ENCODE peak calls at places on chromosomes 13 and 19, in eight cellular contexts. Q, H, J, V, Y, D, X and M are unnamed samples.
A peak's percentile ranks its signal among the peaks of the same experiment; 100 is the strongest.

GRCh38 chr13:23876265-23876664 is 12.9 kb downstream of the MIPEP start:
- DNase-seq in Q (peak; percentile 71), H (no peak), J (no peak), V (no peak), Y (no peak), D (no peak), X (peak; percentile 24), M (peak; percentile 39)

GRCh38 chr19:7883796-7884570 is 4.3 kb upstream of the LRRC8E start:
- DNase-seq in Q (no peak), H (no peak), J (no peak), V (no peak), Y (no peak), D (no peak), X (no peak), M (peak; percentile 81)

GRCh38 chr19:17679526-17680234 is 8.5 kb downstream of the UNC13A start:
- DNase-seq in Q (no peak), H (no peak), J (no peak), V (no peak), Y (no peak), D (no peak), X (no peak), M (peak; percentile 33)

GRCh38 chr19:33293255-33294057 is 8.9 kb downstream of the CEBPA start:
- DNase-seq in Q (peak; percentile 77), H (no peak), J (no peak), V (no peak), Y (no peak), D (no peak), X (peak; percentile 84), M (peak; percentile 84)

GRCh38 chr13:111156421-111156820 is 41.3 kb downstream of the ARHGEF7 start:
- DNase-seq in Q (no peak), H (no peak), J (no peak), V (no peak), Y (no peak), D (no peak), X (peak; percentile 33), M (peak; percentile 27)

GRCh38 chr13:99416411-99417121 is 84.7 kb upstream of the TM9SF2 start:
- DNase-seq in Q (no peak), H (peak; percentile 27), J (no peak), V (no peak), Y (peak; percentile 50), D (peak; percentile 42), X (no peak), M (no peak)

GRCh38 chr13:82467626-82468025 is 1414.6 kb downstream of the SLITRK1 start:
- DNase-seq in Q (no peak), H (no peak), J (no peak), V (no peak), Y (no peak), D (no peak), X (no peak), M (no peak)

GRCh38 chr19:33064117-33064777 is 441 bp downstream of the RHPN2 start:
- DNase-seq in Q (no peak), H (peak; percentile 72), J (peak; percentile 71), V (no peak), Y (peak; percentile 70), D (peak; percentile 45), X (peak; percentile 30), M (peak; percentile 31)

GRCh38 chr19:7986321-7987083 is 18.9 kb downstream of the ELAVL1 start:
- DNase-seq in Q (no peak), H (no peak), J (no peak), V (no peak), Y (no peak), D (no peak), X (peak; percentile 63), M (peak; percentile 84)

GRCh38 chr13:29858667-29859066 is 8.2 kb upstream of the UBL3 start:
- DNase-seq in Q (no peak), H (no peak), J (no peak), V (no peak), Y (no peak), D (no peak), X (peak; percentile 44), M (peak; percentile 78)

GRCh38 chr19:47093254-47093653 is 20.3 kb downstream of the ZC3H4 start:
- DNase-seq in Q (no peak), H (no peak), J (no peak), V (no peak), Y (no peak), D (no peak), X (no peak), M (no peak)